ENCODE peak calls at places on chromosomes 6 and 20, in six cellular contexts. B is fibroblast of lung, H is PC-3, K is hepatocyte, S is GM12878, W is astrocyte. A is an unnamed sample. For H3K4me1, the result is how much of the 10 kb centered on the place peaks cover.

GRCh38 chr6:89840538-89840937 is 10.9 kb downstream of the CASP8AP2 start:
- DNase-seq in B (peak), H (no peak), K (peak), S (no peak), W (peak), A (no peak)

GRCh38 chr20:12372557-12372956 is 454.9 kb downstream of the BTBD3 start:
- DNase-seq in B (no peak), H (no peak), K (no peak), S (no peak), W (no peak), A (no peak)

GRCh38 chr20:50100552-50100951 is 12.4 kb downstream of the UBE2V1 start:
- DNase-seq in B (no peak), H (no peak), K (no peak), S (no peak), W (no peak), A (no peak)

GRCh38 chr6:46821348-46821992 is 28.3 kb downstream of the MEP1A start:
- DNase-seq in B (no peak), H (no peak), K (peak), S (no peak), W (no peak), A (no peak)

GRCh38 chr6:32692019-32692418 is 25.6 kb upstream of the HLA-DQB1 start:
- DNase-seq in B (no peak), H (peak), K (peak), S (peak), W (no peak), A (no peak)

GRCh38 chr6:46549155-46549554 is 57.9 kb upstream of the RCAN2 start:
- DNase-seq in B (no peak), H (no peak), K (no peak), S (no peak), W (no peak), A (no peak)

GRCh38 chr6:165205632-165206031 is 103.8 kb downstream of the C6orf118 start:
- DNase-seq in B (no peak), H (no peak), K (no peak), S (no peak), W (no peak), A (no peak)

GRCh38 chr6:164455835-164456234 is 853.6 kb downstream of the C6orf118 start:
- DNase-seq in B (no peak), H (no peak), K (no peak), S (no peak), W (no peak), A (no peak)

GRCh38 chr6:112396221-112396620 is 49.1 kb downstream of the RFPL4B start:
- DNase-seq in B (no peak), H (peak), K (peak), S (no peak), W (no peak), A (no peak)

GRCh38 chr6:99348220-99348822 is 1.2 kb downstream of the FAXC start:
- DNase-seq in B (no peak), H (no peak), K (no peak), S (no peak), W (no peak), A (no peak)

GRCh38 chr6:99350573-99350972 is 1.1 kb upstream of the FAXC start:
- DNase-seq in B (no peak), H (no peak), K (peak), S (no peak), W (no peak), A (no peak)

GRCh38 chr6:99348823-99349619 is 453 bp downstream of the FAXC start:
- DNase-seq in B (no peak), H (peak), K (peak), S (no peak), W (peak), A (no peak)

GRCh38 chr6:99347804-99348203 is 1.7 kb downstream of the FAXC start:
- DNase-seq in B (no peak), H (no peak), K (no peak), S (no peak), W (no peak), A (no peak)

DNA sequence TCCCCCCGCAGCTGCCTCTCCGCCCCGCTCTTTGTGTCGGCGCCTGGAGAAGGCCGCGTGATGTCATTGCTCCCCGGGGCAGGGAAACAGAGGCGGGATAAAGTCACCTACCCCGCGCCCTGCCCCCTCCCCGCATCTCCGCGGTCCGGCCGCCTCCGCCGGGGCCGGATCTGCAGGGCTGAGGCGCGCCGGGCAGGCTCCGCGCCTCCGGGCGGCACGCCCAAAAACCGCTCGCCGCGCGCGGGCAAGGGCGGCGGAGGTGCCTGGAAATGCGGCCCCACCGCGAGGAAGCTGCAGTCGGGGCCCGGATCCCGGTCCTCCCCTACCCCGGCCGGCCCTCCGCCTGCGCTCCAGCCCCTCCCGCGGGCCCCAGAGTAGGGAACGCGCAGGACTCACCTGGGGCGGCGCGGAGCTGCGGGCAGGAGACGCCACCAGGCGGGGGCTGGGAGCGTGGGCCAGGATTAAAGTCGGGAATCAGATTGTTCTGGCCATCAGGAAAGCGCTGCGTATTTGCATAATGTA is at the start of gene FAXC:
- DNase-seq in B (peak), H (peak), K (peak), S (no peak), W (peak), A (peak)
- TF ChIP-seq EZH2 in B (no peak), H (no peak), K (no peak), S (no peak), W (no peak), A (no peak)

GRCh38 chr6:109867970-109868358 is 110.1 kb upstream of the GPR6 start:
- DNase-seq in B (peak), H (peak), K (peak), S (no peak), W (peak), A (no peak)
- H2AFZ ChIP-seq in B (no peak), H (no peak), K (no peak), S (no peak), W (no peak), A (no peak)

DNA sequence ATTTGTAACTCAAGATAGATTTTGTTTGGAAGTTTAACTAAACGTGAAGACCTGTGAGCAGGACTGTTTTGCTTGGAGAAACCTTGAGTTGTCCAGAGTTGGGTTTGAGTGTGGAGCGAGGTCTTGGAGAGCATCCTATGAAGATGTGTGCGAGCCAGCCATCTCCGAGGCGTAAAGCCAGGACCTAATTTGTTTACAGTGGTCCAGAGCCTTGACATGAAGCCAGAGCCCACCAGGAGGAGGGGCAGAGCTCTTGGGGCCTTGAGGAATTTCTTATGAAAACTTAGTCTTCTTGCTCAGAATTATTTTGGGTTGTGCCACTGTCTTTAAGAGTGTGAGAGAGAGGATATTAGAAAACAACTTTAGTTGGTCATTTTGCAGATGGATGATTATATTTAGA is 6.3 kb downstream of the CHMP4B start:
- DNase-seq in B (no peak), H (no peak), K (no peak), S (no peak), W (no peak), A (no peak)
- H3K4me1 ChIP-seq in B (under half), H (under half), K (under half), S (under half), W (under half), A (under half)

DNA sequence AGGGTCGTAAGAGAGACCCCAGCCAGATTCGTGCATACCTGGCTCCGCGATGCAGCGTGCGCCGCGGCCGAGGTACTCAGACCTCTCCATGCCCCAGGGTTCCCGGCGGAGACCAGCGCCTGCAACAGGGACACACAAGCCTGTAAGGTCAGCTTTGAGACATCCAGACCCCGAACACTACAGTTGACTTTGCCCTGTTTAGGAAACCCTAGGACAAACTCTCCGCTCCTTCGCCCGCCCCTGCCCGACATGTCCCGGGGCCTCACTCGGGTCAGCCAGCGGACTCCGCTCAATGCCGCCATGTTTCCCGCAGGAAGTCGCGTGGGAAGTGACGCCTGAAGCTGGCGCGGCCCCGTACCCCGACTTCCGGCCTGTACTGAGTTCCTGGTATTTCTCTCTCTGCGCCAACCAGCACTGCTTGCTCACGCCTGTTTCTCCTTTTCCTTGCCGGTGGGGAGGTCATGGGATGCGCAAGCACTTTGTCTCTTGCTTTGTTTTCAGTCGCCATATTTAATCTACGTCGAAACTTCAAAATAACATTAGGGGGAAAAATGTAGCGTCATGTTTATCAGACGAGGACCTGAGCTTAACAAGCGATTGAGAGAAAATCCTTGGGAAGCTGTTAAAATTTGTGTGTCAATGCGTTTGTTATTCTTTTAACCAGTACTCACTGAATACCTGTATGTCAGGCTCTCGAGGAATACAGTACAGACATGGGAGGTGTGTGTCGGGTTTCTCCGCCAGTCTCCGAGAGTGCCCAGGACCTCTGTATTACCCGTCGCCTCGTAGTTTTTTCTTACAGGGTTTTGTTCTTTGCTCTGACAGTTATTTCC is at the start of gene IDH3B:
- DNase-seq in B (peak), H (peak), K (peak), S (no peak), W (peak), A (peak)
- TF ChIP-seq EZH2 in B (no peak), H (no peak), K (no peak), S (no peak), W (no peak), A (no peak)

GRCh38 chr6:144063744-144064401 is 31.5 kb downstream of the SF3B5 start:
- DNase-seq in B (no peak), H (peak), K (peak), S (peak), W (no peak), A (peak)
- H2AFZ ChIP-seq in B (peak), H (peak), K (peak), S (peak), W (peak), A (peak)

GRCh38 chr6:39819226-39819625 is 27.1 kb downstream of the DAAM2 start:
- DNase-seq in B (no peak), H (no peak), K (no peak), S (no peak), W (no peak), A (peak)

GRCh38 chr6:39815356-39815755 is 23.2 kb downstream of the DAAM2 start:
- DNase-seq in B (no peak), H (no peak), K (no peak), S (no peak), W (no peak), A (no peak)

GRCh38 chr6:39814236-39814635 is 22.1 kb downstream of the DAAM2 start:
- DNase-seq in B (no peak), H (no peak), K (no peak), S (no peak), W (peak), A (no peak)

GRCh38 chr6:39818695-39819094 is 26.5 kb downstream of the DAAM2 start:
- DNase-seq in B (peak), H (no peak), K (no peak), S (no peak), W (no peak), A (no peak)

DNA sequence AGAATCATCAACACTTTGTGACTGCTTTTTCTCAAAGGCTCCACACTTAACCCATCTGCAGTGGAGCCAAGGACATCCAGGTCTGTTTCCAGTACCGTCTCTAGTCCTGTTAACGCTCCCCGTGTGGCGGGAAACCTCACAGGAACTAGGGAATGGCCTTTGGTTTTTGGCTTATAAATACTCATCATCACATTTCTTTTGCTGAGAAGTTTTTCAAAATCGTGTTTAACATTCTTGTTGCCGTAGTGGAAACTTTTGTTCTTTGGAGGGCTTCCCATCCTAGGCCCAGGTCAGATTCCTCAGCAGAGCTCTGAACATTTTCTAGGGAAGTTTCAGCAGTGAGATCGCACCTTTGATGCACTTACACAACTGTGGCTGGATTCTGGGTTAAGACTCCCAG is 24.6 kb downstream of the DAAM2 start:
- DNase-seq in B (no peak), H (no peak), K (no peak), S (no peak), W (peak), A (no peak)
- H3K4me1 ChIP-seq in B (under half), H (under half), K (under half), S (under half), W (under half), A (under half)

GRCh38 chr6:151804585-151805285 is 2.7 kb upstream of the ESR1 start:
- DNase-seq in B (no peak), H (no peak), K (no peak), S (no peak), W (no peak), A (no peak)

GRCh38 chr6:151803743-151804142 is 3.7 kb upstream of the ESR1 start:
- DNase-seq in B (no peak), H (peak), K (no peak), S (no peak), W (no peak), A (no peak)

GRCh38 chr6:151806757-151807512 is 547 bp upstream of the ESR1 start:
- DNase-seq in B (no peak), H (no peak), K (peak), S (no peak), W (no peak), A (peak)

GRCh38 chr6:151807513-151808330 is at the start of gene ESR1:
- DNase-seq in B (peak), H (peak), K (peak), S (no peak), W (no peak), A (peak)

DNA sequence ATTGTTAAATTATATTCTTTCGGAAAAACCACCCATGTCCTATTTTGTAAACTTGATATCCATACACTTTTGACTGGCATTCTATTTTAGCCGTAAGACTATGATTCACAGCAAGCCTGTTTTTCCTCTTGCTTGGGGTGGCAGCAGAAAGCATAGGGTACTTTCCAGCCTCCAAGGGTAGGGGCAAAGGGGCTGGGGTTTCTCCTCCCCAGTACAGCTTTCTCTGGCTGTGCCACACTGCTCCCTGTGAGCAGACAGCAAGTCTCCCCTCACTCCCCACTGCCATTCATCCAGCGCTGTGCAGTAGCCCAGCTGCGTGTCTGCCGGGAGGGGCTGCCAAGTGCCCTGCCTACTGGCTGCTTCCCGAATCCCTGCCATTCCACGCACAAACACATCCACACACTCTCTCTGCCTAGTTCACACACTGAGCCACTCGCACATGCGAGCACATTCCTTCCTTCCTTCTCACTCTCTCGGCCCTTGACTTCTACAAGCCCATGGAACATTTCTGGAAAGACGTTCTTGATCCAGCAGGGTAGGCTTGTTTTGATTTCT is 2.1 kb upstream of the ESR1 start:
- DNase-seq in B (no peak), H (no peak), K (no peak), S (no peak), W (no peak), A (peak)
- TF ChIP-seq EZH2 in B (no peak), H (no peak), K (no peak), S (no peak), W (no peak), A (no peak)